ENCODE peak calls at places on chromosomes 12 and 14, in eight cellular contexts. L is cardiac muscle cell, D is T-cell, Q is Calu3, W is AG04450, K is EL, R is activated gamma-delta T cell, Y is psoas muscle. H is an unnamed sample.

GRCh38 chr12:52370906-52371608 is 3.8 kb upstream of the KRT85 start:
- DNase-seq in W (no peak), K (no peak), R (no peak), Y (peak; percentile 82), D (no peak), Q (no peak), L (peak; percentile 87), H (no peak)

GRCh38 chr12:79174656-79175055 is 310.1 kb downstream of the SYT1 start:
- DNase-seq in L (peak; percentile 73), K (peak; percentile 36), Y (no peak), R (no peak), W (no peak), D (no peak), Q (peak; percentile 20), H (peak; percentile 37)

GRCh38 chr12:24537241-24537860 is 411.6 kb downstream of the BCAT1 start:
- DNase-seq in K (no peak), R (no peak), D (no peak), Q (no peak), Y (no peak), L (peak; percentile 19), W (no peak), H (no peak)

GRCh38 chr12:108712164-108712924 is 19.0 kb downstream of the CORO1C start:
- DNase-seq in Q (no peak), D (no peak), L (no peak), W (no peak), K (no peak), R (no peak), Y (no peak), H (peak; percentile 36)

GRCh38 chr12:51011960-51012359 is 14.2 kb downstream of the SLC11A2 start:
- DNase-seq in Y (no peak), R (no peak), Q (no peak), L (no peak), D (no peak), K (no peak), W (no peak), H (no peak)

GRCh38 chr14:53180272-53181221 is 27.4 kb upstream of the DDHD1 start:
- DNase-seq in L (peak; percentile 59), Q (no peak), D (peak; percentile 8), R (no peak), Y (no peak), K (peak; percentile 38), W (no peak), H (no peak)

GRCh38 chr14:100583245-100583644 is 4.0 kb downstream of the BEGAIN start:
- DNase-seq in W (no peak), R (no peak), K (no peak), Q (no peak), L (no peak), Y (no peak), D (no peak), H (no peak)

GRCh38 chr14:64465208-64465821 is at the start of gene AKAP5:
- DNase-seq in L (peak; percentile 45), D (peak; percentile 55), W (no peak), Q (peak; percentile 69), R (peak; percentile 64), K (peak; percentile 54), Y (peak; percentile 67), H (peak; percentile 74)

GRCh38 chr12:28563286-28563685 is 373.0 kb downstream of the CCDC91 start:
- DNase-seq in L (no peak), W (no peak), Y (no peak), D (no peak), Q (no peak), K (no peak), R (no peak), H (no peak)

GRCh38 chr14:77043177-77043983 is 14.9 kb upstream of the IRF2BPL start:
- DNase-seq in D (peak; percentile 54), W (no peak), K (peak; percentile 86), Y (peak; percentile 68), L (peak; percentile 96), Q (peak; percentile 67), R (peak; percentile 28), H (peak; percentile 80)

GRCh38 chr14:68856572-68856971 is 63.7 kb upstream of the ZFP36L1 start:
- DNase-seq in Q (no peak), K (no peak), D (no peak), R (no peak), L (no peak), W (no peak), Y (no peak), H (no peak)

GRCh38 chr14:74834682-74835392 is 41.1 kb downstream of the PROX2 start:
- DNase-seq in L (no peak), Y (no peak), Q (no peak), D (no peak), R (no peak), K (peak; percentile 22), W (no peak), H (no peak)

GRCh38 chr14:31291210-31291609 is 83.6 kb upstream of the HECTD1 start:
- DNase-seq in D (no peak), R (no peak), Y (no peak), W (no peak), K (peak; percentile 33), L (no peak), Q (no peak), H (peak; percentile 52)

GRCh38 chr12:19719650-19720049 is 280.4 kb downstream of the AEBP2 start:
- DNase-seq in Q (no peak), R (no peak), Y (no peak), L (no peak), K (no peak), W (no peak), D (no peak), H (no peak)

GRCh38 chr12:104226672-104227071 is 11.1 kb downstream of the TXNRD1 start:
- DNase-seq in L (peak; percentile 56), Y (no peak), Q (no peak), W (no peak), D (no peak), R (no peak), K (peak; percentile 68), H (no peak)

GRCh38 chr12:128245890-128246289 is 21.1 kb upstream of the TMEM132C start:
- DNase-seq in D (no peak), Y (no peak), K (no peak), R (no peak), Q (no peak), L (no peak), W (no peak), H (no peak)

GRCh38 chr14:34425095-34425851 is 36.8 kb downstream of the SPTSSA start:
- DNase-seq in Q (peak; percentile 60), K (no peak), Y (no peak), R (no peak), D (no peak), W (no peak), L (no peak), H (no peak)

GRCh38 chr14:102829106-102829505 is 51.9 kb downstream of the TRAF3 start:
- DNase-seq in Y (no peak), R (no peak), K (no peak), D (no peak), L (peak; percentile 47), W (peak; percentile 93), Q (no peak), H (no peak)

GRCh38 chr12:20369164-20370000 is 1.0 kb downstream of the PDE3A start:
- DNase-seq in W (no peak), Q (peak; percentile 75), R (no peak), D (no peak), L (peak; percentile 91), K (peak; percentile 79), Y (peak; percentile 78), H (peak; percentile 85)

GRCh38 chr14:28502517-28502916 is 264.1 kb upstream of the FOXG1 start:
- DNase-seq in Q (no peak), Y (no peak), R (no peak), K (no peak), W (no peak), L (no peak), D (no peak), H (no peak)

GRCh38 chr12:114762490-114763110 is 78.6 kb upstream of the TBX3 start:
- DNase-seq in D (no peak), R (no peak), L (peak; percentile 69), W (peak; percentile 76), Q (no peak), Y (no peak), K (no peak), H (no peak)

GRCh38 chr12:12138203-12139154 is 67.7 kb downstream of the BCL2L14 start:
- DNase-seq in D (no peak), R (no peak), W (no peak), L (no peak), Y (no peak), K (no peak), Q (no peak), H (no peak)

GRCh38 chr14:26286066-26286791 is 311.6 kb downstream of the NOVA1 start:
- DNase-seq in Q (no peak), D (no peak), W (no peak), Y (no peak), K (no peak), R (no peak), L (peak; percentile 69), H (no peak)

GRCh38 chr12:30691122-30691879 is 4.4 kb downstream of the IPO8 start:
- DNase-seq in R (no peak), D (no peak), K (peak; percentile 81), Y (peak; percentile 61), W (no peak), Q (no peak), L (peak; percentile 77), H (peak; percentile 22)

GRCh38 chr12:109777544-109777943 is 55.7 kb downstream of the TRPV4 start:
- DNase-seq in L (peak; percentile 13), D (peak; percentile 22), Q (peak; percentile 34), R (no peak), W (no peak), K (peak; percentile 61), Y (peak; percentile 3), H (peak; percentile 73)

GRCh38 chr14:92105845-92106094 is 612 bp downstream of the ATXN3 start:
- DNase-seq in Q (peak; percentile 7), R (no peak), D (no peak), K (peak; percentile 58), L (no peak), W (no peak), Y (peak; percentile 79), H (peak; percentile 75)

GRCh38 chr12:47216150-47216677 is 136.5 kb upstream of the AMIGO2 start:
- DNase-seq in Q (no peak), D (peak; percentile 67), R (no peak), Y (no peak), W (no peak), L (no peak), K (no peak), H (peak; percentile 96)

GRCh38 chr12:45725631-45726593 is 3.6 kb upstream of the ARID2 start:
- DNase-seq in Y (no peak), Q (peak; percentile 24), D (peak; percentile 32), L (peak; percentile 43), K (peak; percentile 46), R (no peak), W (no peak), H (peak; percentile 69)

GRCh38 chr12:3242199-3242863 is 165.2 kb downstream of the TSPAN9 start:
- DNase-seq in K (no peak), R (no peak), W (no peak), Q (peak; percentile 29), L (no peak), D (no peak), Y (peak; percentile 82), H (no peak)

GRCh38 chr12:125100551-125101434 is 35.6 kb downstream of the AACS start:
- DNase-seq in R (no peak), L (no peak), K (no peak), D (no peak), Q (peak; percentile 68), Y (no peak), W (no peak), H (no peak)

GRCh38 chr14:98208943-98209342 is 1063.1 kb downstream of the BCL11B start:
- DNase-seq in Y (no peak), Q (no peak), W (no peak), K (no peak), D (no peak), R (no peak), L (no peak), H (no peak)

GRCh38 chr14:41604793-41605534 is 1.7 kb upstream of the LRFN5 start:
- DNase-seq in Y (peak; percentile 65), W (peak; percentile 66), D (no peak), L (peak; percentile 93), R (no peak), Q (no peak), K (no peak), H (no peak)

GRCh38 chr12:71626098-71626497 is 37.5 kb downstream of the ZFC3H1 start:
- DNase-seq in Q (no peak), R (no peak), W (no peak), D (no peak), Y (no peak), L (peak; percentile 31), K (no peak), H (peak; percentile 67)

GRCh38 chr14:75156901-75157300 is 19.5 kb downstream of the TMED10 start:
- DNase-seq in K (no peak), W (no peak), R (no peak), L (no peak), Q (peak; percentile 4), Y (no peak), D (no peak), H (no peak)